ENCODE peak calls at places on chromosomes 4 and X, in seven cellular contexts. J, Y, K, Q, L, X and Z are unnamed samples.

GRCh38 chr4:101211146-101211553 is 136.2 kb downstream of the PPP3CA start:
- DNase-seq in J (no peak), Y (no peak), K (no peak), Q (no peak), L (peak; percentile 77), X (peak; percentile 69), Z (no peak)

GRCh38 chr4:24856586-24856985 is 56.3 kb downstream of the CCDC149 start:
- DNase-seq in J (no peak), Y (peak; percentile 83), K (no peak), Q (no peak), L (peak; percentile 85), X (peak; percentile 87), Z (no peak)

GRCh38 chr4:39636786-39637185 is 1.9 kb downstream of the SMIM14 start:
- DNase-seq in J (no peak), Y (no peak), K (no peak), Q (no peak), L (no peak), X (peak; percentile 22), Z (no peak)

GRCh38 chr4:127788517-127788916 is 6.4 kb downstream of the HSPA4L start:
- DNase-seq in J (no peak), Y (no peak), K (no peak), Q (no peak), L (no peak), X (peak; percentile 16), Z (no peak)

GRCh38 chr4:89245459-89245858 is 62.1 kb downstream of the GPRIN3 start:
- DNase-seq in J (peak; percentile 88), Y (no peak), K (no peak), Q (no peak), L (no peak), X (no peak), Z (no peak)

GRCh38 chrX:109040057-109040456 is 303.7 kb upstream of the IRS4 start:
- DNase-seq in J (no peak), Y (no peak), K (no peak), Q (no peak), L (no peak), X (no peak), Z (no peak)

GRCh38 chrX:15549189-15550012 is 48.8 kb downstream of the BMX start:
- DNase-seq in J (no peak), Y (no peak), K (no peak), Q (no peak), L (no peak), X (no peak), Z (no peak)

GRCh38 chrX:2696698-2697215 is 5.7 kb downstream of the CD99 start:
- DNase-seq in J (no peak), Y (no peak), K (no peak), Q (peak; percentile 69), L (peak; percentile 95), X (peak; percentile 96), Z (no peak)

GRCh38 chr4:140300271-140300970 is 73.0 kb upstream of the SCOC start:
- DNase-seq in J (no peak), Y (no peak), K (no peak), Q (peak; percentile 56), L (peak; percentile 63), X (peak; percentile 89), Z (peak; percentile 18)

GRCh38 chr4:156021298-156021697 is 67.6 kb upstream of the CTSO start:
- DNase-seq in J (no peak), Y (no peak), K (no peak), Q (no peak), L (no peak), X (no peak), Z (no peak)

GRCh38 chrX:10146350-10146749 is 10.4 kb upstream of the CLCN4 start:
- DNase-seq in J (no peak), Y (no peak), K (no peak), Q (no peak), L (no peak), X (no peak), Z (no peak)

GRCh38 chrX:14832151-14832550 is 40.7 kb downstream of the FANCB start:
- DNase-seq in J (no peak), Y (no peak), K (no peak), Q (no peak), L (peak; percentile 73), X (peak; percentile 35), Z (no peak)

GRCh38 chr4:109728385-109728784 is 1.5 kb downstream of the PLA2G12A start:
- DNase-seq in J (no peak), Y (no peak), K (no peak), Q (no peak), L (no peak), X (no peak), Z (no peak)

GRCh38 chrX:107683124-107683895 is 55.0 kb downstream of the PRPS1 start:
- DNase-seq in J (no peak), Y (no peak), K (no peak), Q (no peak), L (no peak), X (peak; percentile 10), Z (no peak)

GRCh38 chrX:24148535-24149345 is 789 bp upstream of the ZFX start:
- DNase-seq in J (peak; percentile 42), Y (no peak), K (peak; percentile 5), Q (no peak), L (peak; percentile 82), X (peak; percentile 57), Z (no peak)

GRCh38 chr4:112889199-112889598 is 160.3 kb upstream of the ANK2 start:
- DNase-seq in J (no peak), Y (no peak), K (no peak), Q (no peak), L (no peak), X (no peak), Z (no peak)

GRCh38 chr4:79516114-79516513 is 108.1 kb upstream of the GK2 start:
- DNase-seq in J (no peak), Y (no peak), K (no peak), Q (no peak), L (no peak), X (no peak), Z (no peak)

GRCh38 chr4:183995489-183996049 is 90.5 kb downstream of the STOX2 start:
- DNase-seq in J (no peak), Y (no peak), K (no peak), Q (no peak), L (no peak), X (no peak), Z (no peak)

GRCh38 chr4:165502919-165503907 is 124.4 kb downstream of the CPE start:
- DNase-seq in J (no peak), Y (no peak), K (no peak), Q (peak; percentile 76), L (no peak), X (peak; percentile 86), Z (no peak)

GRCh38 chr4:52212751-52213150 is 161.6 kb downstream of the SPATA18 start:
- DNase-seq in J (no peak), Y (no peak), K (no peak), Q (no peak), L (no peak), X (no peak), Z (no peak)

GRCh38 chr4:123421942-123422781 is 25.6 kb downstream of the SPRY1 start:
- DNase-seq in J (no peak), Y (no peak), K (no peak), Q (no peak), L (no peak), X (no peak), Z (no peak)

GRCh38 chr4:2071912-2072867 is 13.1 kb downstream of the NAT8L start:
- DNase-seq in J (peak; percentile 27), Y (no peak), K (no peak), Q (no peak), L (no peak), X (no peak), Z (no peak)

GRCh38 chrX:641671-642435 is 11.3 kb downstream of the SHOX start:
- DNase-seq in J (no peak), Y (peak; percentile 16), K (no peak), Q (no peak), L (peak; percentile 38), X (no peak), Z (no peak)

GRCh38 chrX:119669424-119670037 is 23.4 kb downstream of the SEPTIN6 start:
- DNase-seq in J (no peak), Y (no peak), K (no peak), Q (no peak), L (peak; percentile 55), X (no peak), Z (no peak)